ENCODE peak calls at places on chromosomes 2 and 18, in nine cellular contexts. D is HepG2, U is brain microvascular endothelial cell, N is stomach, J is HFF-Myc, E is progenitor cell of endocrine pancreas, Y is GM13976, F is HL-60, A is cardiac fibroblast. Z is an unnamed sample.

GRCh38 chr2:218386505-218387368 is 4.7 kb downstream of the SLC11A1 start:
- DNase-seq in U (no peak), D (no peak), J (no peak), N (no peak), A (no peak), Y (no peak), E (no peak), F (no peak), Z (no peak)

GRCh38 chr2:63050186-63050915 is at the start of gene OTX1:
- DNase-seq in D (peak; percentile 82), Y (peak; percentile 94), U (no peak), F (peak; percentile 47), A (peak; percentile 44), J (no peak), N (peak; percentile 78), E (peak; percentile 79), Z (no peak)

GRCh38 chr2:23988371-23988770 is 21.5 kb upstream of the MFSD2B start:
- DNase-seq in U (no peak), F (no peak), N (no peak), Y (peak; percentile 43), E (no peak), D (peak; percentile 13), J (no peak), A (peak; percentile 25), Z (no peak)

GRCh38 chr2:15965564-15966019 is 25.2 kb downstream of the MYCN start:
- DNase-seq in N (peak; percentile 24), E (no peak), J (no peak), U (no peak), F (no peak), D (no peak), Y (no peak), A (no peak), Z (no peak)

GRCh38 chr18:34709631-34710429 is at the start of gene DTNA:
- DNase-seq in Y (no peak), A (peak; percentile 96), D (no peak), J (peak; percentile 94), N (no peak), U (peak; percentile 96), F (peak; percentile 29), E (no peak), Z (peak; percentile 58)

GRCh38 chr2:95799490-95799889 is 192.1 kb downstream of the ANKRD36C start:
- DNase-seq in N (no peak), U (no peak), Y (peak; percentile 1), J (no peak), F (no peak), A (no peak), E (no peak), D (no peak), Z (no peak)

GRCh38 chr2:142989276-142990204 is 112.1 kb downstream of the KYNU start:
- DNase-seq in J (no peak), U (no peak), E (no peak), N (no peak), A (peak; percentile 71), Y (no peak), F (no peak), D (peak; percentile 44), Z (no peak)

GRCh38 chr18:76808561-76808960 is 13.8 kb upstream of the ZNF236 start:
- DNase-seq in A (no peak), U (no peak), F (no peak), N (no peak), E (no peak), Y (no peak), J (no peak), D (no peak), Z (no peak)

GRCh38 chr2:225566798-225567197 is 167.3 kb downstream of the NYAP2 start:
- DNase-seq in J (no peak), Y (no peak), D (no peak), A (no peak), F (peak; percentile 41), E (no peak), N (no peak), U (no peak), Z (no peak)

GRCh38 chr2:74399785-74400184 is 19.7 kb upstream of the DCTN1 start:
- DNase-seq in A (peak; percentile 58), D (peak; percentile 41), F (no peak), N (no peak), J (no peak), U (no peak), Y (peak; percentile 62), E (no peak), Z (no peak)
- TF ChIP-seq CTCF in A (peak; percentile 74), D (peak; percentile 49), F (peak; percentile 16), N (peak; percentile 36), J (peak; percentile 51), U (peak; percentile 67), Y (no peak), E (peak; percentile 54), Z (peak; percentile 78)

GRCh38 chr2:18433872-18434271 is 126.6 kb downstream of the RDH14 start:
- DNase-seq in F (no peak), Y (no peak), A (no peak), U (no peak), E (no peak), J (no peak), D (no peak), N (no peak), Z (no peak)

GRCh38 chr2:18437909-18438308 is 122.5 kb downstream of the RDH14 start:
- DNase-seq in A (no peak), Y (no peak), N (no peak), F (no peak), J (no peak), U (no peak), D (no peak), E (no peak), Z (no peak)

GRCh38 chr2:18432999-18433398 is 127.5 kb downstream of the RDH14 start:
- DNase-seq in J (no peak), N (no peak), D (no peak), Y (no peak), E (no peak), U (peak; percentile 25), A (peak; percentile 60), F (no peak), Z (no peak)

GRCh38 chr2:18436408-18437077 is 123.9 kb downstream of the RDH14 start:
- DNase-seq in N (no peak), F (no peak), J (peak; percentile 42), Y (no peak), A (no peak), E (no peak), D (no peak), U (peak; percentile 44), Z (no peak)

DNA sequence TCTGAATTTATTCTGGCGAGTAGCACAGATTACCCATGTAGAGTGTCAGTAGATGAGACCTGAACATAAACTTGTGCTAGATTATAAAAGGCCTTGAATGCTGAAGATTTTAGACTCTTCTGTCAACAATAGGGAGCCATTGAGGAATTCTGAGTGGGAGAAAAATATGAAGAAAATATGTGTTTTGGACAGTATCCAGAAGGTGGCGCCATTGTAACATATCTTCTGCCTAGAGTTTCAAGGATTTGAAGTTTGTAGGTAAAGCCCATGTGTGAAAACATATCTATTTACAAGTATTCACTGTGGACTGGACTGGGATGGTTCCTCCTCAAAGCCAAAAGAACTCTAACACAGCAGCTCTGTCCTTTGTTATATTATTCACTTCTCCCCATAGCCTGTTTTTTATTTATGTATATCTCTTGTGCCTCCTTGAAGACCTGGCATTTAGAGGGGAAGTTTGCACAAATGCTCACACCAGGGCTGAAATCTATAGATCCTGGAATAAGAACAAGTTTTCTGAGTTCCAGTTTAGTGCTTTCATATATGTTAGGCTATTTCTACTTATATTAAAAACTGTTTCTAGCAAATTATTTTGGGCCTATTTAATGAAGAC is 124.9 kb downstream of the RDH14 start:
- DNase-seq in Y (no peak), F (no peak), J (peak; percentile 70), U (peak; percentile 70), E (peak; percentile 23), N (no peak), A (peak; percentile 87), D (peak; percentile 58), Z (no peak)
- TF ChIP-seq CTCF in Y (peak; percentile 56), F (peak; percentile 16), J (peak; percentile 49), U (peak; percentile 43), E (peak; percentile 81), N (peak; percentile 36), A (peak; percentile 56), D (peak; percentile 76), Z (peak; percentile 58)

GRCh38 chr2:199704358-199705238 is 146.4 kb downstream of the FTCDNL1 start:
- DNase-seq in U (peak; percentile 17), D (peak; percentile 53), J (peak; percentile 2), Y (peak; percentile 27), F (peak; percentile 25), N (no peak), E (no peak), A (peak; percentile 6), Z (no peak)
- TF ChIP-seq CTCF in U (peak; percentile 63), D (peak; percentile 90), J (peak; percentile 49), Y (peak; percentile 43), F (peak; percentile 47), N (peak; percentile 55), E (peak; percentile 27), A (peak; percentile 38), Z (peak; percentile 83)

GRCh38 chr2:31080361-31080760 is 57.9 kb downstream of the GALNT14 start:
- DNase-seq in Y (no peak), U (no peak), N (no peak), J (no peak), D (no peak), A (no peak), F (no peak), E (no peak), Z (no peak)

GRCh38 chr2:31078579-31079105 is 59.6 kb downstream of the GALNT14 start:
- DNase-seq in F (no peak), Y (no peak), N (no peak), U (no peak), D (no peak), A (no peak), J (no peak), E (no peak), Z (no peak)

GRCh38 chr2:31081497-31081896 is 56.7 kb downstream of the GALNT14 start:
- DNase-seq in U (no peak), D (no peak), A (no peak), E (no peak), Y (no peak), N (no peak), J (no peak), F (no peak), Z (no peak)

GRCh38 chr2:31082002-31082401 is 56.2 kb downstream of the GALNT14 start:
- DNase-seq in N (no peak), F (no peak), U (no peak), J (no peak), A (no peak), D (no peak), E (no peak), Y (no peak), Z (no peak)

GRCh38 chr2:31079665-31080064 is 58.6 kb downstream of the GALNT14 start:
- DNase-seq in Y (no peak), A (no peak), N (no peak), U (no peak), E (peak; percentile 28), D (peak; percentile 16), J (no peak), F (no peak), Z (no peak)
- TF ChIP-seq CTCF in Y (no peak), A (no peak), N (no peak), U (peak; percentile 53), E (peak; percentile 59), D (peak; percentile 62), J (peak; percentile 33), F (no peak), Z (peak; percentile 11)

DNA sequence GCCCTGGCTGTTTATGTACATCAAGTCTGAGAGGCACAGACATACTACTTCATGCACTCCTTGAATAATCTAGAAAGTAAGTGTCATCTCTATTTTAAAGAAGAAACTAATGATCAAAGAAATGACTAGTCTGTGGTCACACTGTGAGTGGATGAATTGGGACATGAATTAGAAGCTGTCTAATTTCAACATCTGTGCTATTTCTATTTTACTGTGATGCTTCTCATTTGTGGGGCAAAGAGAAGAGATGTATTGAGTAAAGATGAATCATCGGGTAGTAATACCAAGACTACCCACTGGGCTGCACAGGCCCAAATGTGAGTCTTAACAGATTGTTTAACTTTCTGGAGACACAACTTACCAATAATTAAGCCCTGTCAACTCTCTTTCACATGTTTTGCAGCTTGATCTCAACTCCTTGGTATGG is 42.4 kb upstream of the MTIF2 start:
- DNase-seq in A (peak; percentile 31), Y (peak; percentile 57), F (peak; percentile 57), J (peak; percentile 5), U (peak; percentile 23), E (no peak), N (no peak), D (no peak), Z (no peak)
- TF ChIP-seq CTCF in A (peak; percentile 49), Y (no peak), F (peak; percentile 13), J (peak; percentile 7), U (peak; percentile 49), E (peak; percentile 22), N (no peak), D (no peak), Z (peak; percentile 21)